ENCODE peak calls at places on chromosomes 16 and 17, in eight cellular contexts. Q is lower leg skin, M is A549, X is heart left ventricle, J is esophagus muscularis mucosa, L is fibroblast of lung, I is right atrium auricular region, F is AG04450. O is an unnamed sample.

GRCh38 chr16:8676160-8676547 is 1.7 kb downstream of the ABAT start:
- DNase-seq in J (no peak), M (no peak), Q (no peak), L (no peak), I (no peak), X (no peak), F (no peak), O (no peak)

GRCh38 chr16:70740919-70741778 is 55.3 kb upstream of the MTSS2 start:
- DNase-seq in M (no peak), F (no peak), I (no peak), J (no peak), L (peak), X (no peak), Q (no peak), O (peak)

GRCh38 chr17:50564916-50565315 is 4.4 kb downstream of the CACNA1G start:
- DNase-seq in J (no peak), M (peak), L (peak), X (peak), F (no peak), Q (peak), I (peak), O (peak)

GRCh38 chr16:3553138-3553923 is 23.9 kb downstream of the NLRC3 start:
- DNase-seq in X (no peak), M (peak), L (no peak), F (no peak), Q (no peak), J (no peak), I (no peak), O (no peak)

GRCh38 chr16:66604376-66605176 is at the start of gene CMTM3:
- DNase-seq in L (peak), J (no peak), Q (no peak), M (peak), I (no peak), F (no peak), X (peak), O (peak)

GRCh38 chr16:88630433-88630832 is 7.9 kb upstream of the IL17C start:
- DNase-seq in M (no peak), L (no peak), I (no peak), F (no peak), J (no peak), X (peak), Q (no peak), O (no peak)

GRCh38 chr17:66778531-66778930 is 56.4 kb upstream of the CACNG5 start:
- DNase-seq in Q (no peak), F (no peak), L (no peak), J (no peak), X (no peak), M (no peak), I (no peak), O (no peak)

GRCh38 chr17:78748048-78748729 is 33.9 kb downstream of the CYTH1 start:
- DNase-seq in X (no peak), I (no peak), Q (peak), F (no peak), M (no peak), L (no peak), J (no peak), O (peak)

GRCh38 chr17:47188799-47189731 is at the start of gene CDC27:
- DNase-seq in L (peak), Q (peak), M (peak), J (peak), I (peak), F (peak), X (peak), O (peak)

GRCh38 chr16:52721331-52721730 is 174.4 kb upstream of the TOX3 start:
- DNase-seq in M (no peak), J (no peak), F (no peak), I (no peak), Q (no peak), X (no peak), L (no peak), O (no peak)

GRCh38 chr16:28935924-28936783 is 4.4 kb downstream of the CD19 start:
- DNase-seq in F (no peak), X (peak), J (peak), L (peak), I (peak), Q (peak), M (peak), O (peak)

GRCh38 chr16:28936784-28937155 is 5.0 kb downstream of the CD19 start:
- DNase-seq in F (no peak), X (no peak), L (no peak), Q (no peak), M (no peak), I (no peak), J (no peak), O (no peak)

GRCh38 chr16:28935333-28935732 is 3.6 kb downstream of the CD19 start:
- DNase-seq in L (no peak), I (no peak), F (no peak), X (no peak), Q (no peak), M (no peak), J (no peak), O (no peak)

GRCh38 chr16:28938721-28939120 is 7.0 kb downstream of the CD19 start:
- DNase-seq in I (no peak), M (no peak), Q (no peak), J (no peak), F (no peak), L (no peak), X (no peak), O (no peak)

GRCh38 chr16:28937222-28937876 is 5.6 kb downstream of the CD19 start:
- DNase-seq in I (no peak), J (no peak), Q (no peak), F (no peak), L (no peak), M (no peak), X (no peak), O (peak)
- TF ChIP-seq CTCF in I (no peak), J (no peak), Q (no peak), F (no peak), L (no peak), M (no peak), X (no peak), O (no peak)

GRCh38 chr17:76540381-76541300 is 797 bp downstream of the PRCD start:
- DNase-seq in J (peak), M (peak), X (peak), L (peak), Q (peak), F (peak), I (peak), O (peak)
- TF ChIP-seq CTCF in J (no peak), M (no peak), X (peak), L (peak), Q (no peak), F (no peak), I (no peak), O (no peak)

GRCh38 chr17:44385287-44386181 is 3.9 kb downstream of the ITGA2B start:
- DNase-seq in Q (peak), M (peak), J (peak), I (peak), X (peak), L (peak), F (peak), O (peak)
- TF ChIP-seq CTCF in Q (no peak), M (peak), J (no peak), I (no peak), X (no peak), L (peak), F (peak), O (peak)

GRCh38 chr17:19656336-19656735 is 7.8 kb downstream of the ALDH3A2 start:
- DNase-seq in Q (no peak), X (no peak), L (no peak), M (no peak), J (no peak), I (no peak), F (no peak), O (no peak)
- TF ChIP-seq CTCF in Q (no peak), X (no peak), L (no peak), M (no peak), J (no peak), I (no peak), F (no peak), O (no peak)

DNA sequence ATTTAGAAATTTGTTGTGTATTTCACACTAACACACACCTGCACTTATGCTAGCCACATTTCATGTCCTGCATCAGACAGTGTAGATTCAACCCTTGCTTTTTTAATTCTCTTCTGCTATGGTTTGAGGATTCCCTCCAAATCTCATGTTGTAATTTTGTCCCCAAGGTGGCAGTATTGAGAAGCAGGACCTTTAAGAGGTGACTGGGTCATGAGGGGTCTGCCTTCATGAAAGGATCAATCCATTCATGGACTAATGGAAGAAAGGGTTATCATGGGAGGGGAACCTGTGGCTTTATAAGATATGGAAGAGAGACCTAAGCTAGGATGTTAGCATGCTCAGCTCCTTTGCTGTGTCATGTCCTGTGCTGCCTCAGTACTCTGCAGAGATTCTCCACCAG is 1032.2 kb downstream of the CDH11 start:
- DNase-seq in F (no peak), I (no peak), L (peak), Q (no peak), M (peak), J (no peak), X (no peak), O (no peak)
- TF ChIP-seq CTCF in F (peak), I (peak), L (peak), Q (no peak), M (peak), J (peak), X (peak), O (no peak)